ENCODE peak calls at places on chromosomes 7 and 10, in eight cellular contexts. L, B, Y, J, I, N, D and G are unnamed samples.

GRCh38 chr7:133582766-133583523 is 330.1 kb downstream of the EXOC4 start:
- DNase-seq in L (peak), B (no peak), Y (no peak), J (peak), I (no peak), N (no peak), D (no peak), G (peak)

GRCh38 chr7:45230083-45230482 is 72.5 kb downstream of the RAMP3 start:
- DNase-seq in L (no peak), B (no peak), Y (no peak), J (no peak), I (no peak), N (no peak), D (no peak), G (no peak)

GRCh38 chr10:93068411-93069244 is 5.1 kb upstream of the CYP26A1 start:
- DNase-seq in L (no peak), B (no peak), Y (no peak), J (no peak), I (peak), N (no peak), D (peak), G (no peak)

GRCh38 chr7:139589474-139589873 is 66.0 kb downstream of the CLEC2L start:
- DNase-seq in L (no peak), B (no peak), Y (no peak), J (no peak), I (no peak), N (no peak), D (no peak), G (no peak)

GRCh38 chr7:14321947-14322346 is 332.5 kb upstream of the ETV1 start:
- DNase-seq in L (no peak), B (no peak), Y (no peak), J (no peak), I (no peak), N (no peak), D (no peak), G (no peak)

GRCh38 chr7:105268056-105268455 is 120.7 kb downstream of the SRPK2 start:
- DNase-seq in L (no peak), B (no peak), Y (no peak), J (peak), I (no peak), N (no peak), D (no peak), G (peak)

GRCh38 chr7:21128418-21128817 is 299.5 kb upstream of the SP4 start:
- DNase-seq in L (no peak), B (no peak), Y (no peak), J (no peak), I (no peak), N (no peak), D (no peak), G (no peak)

GRCh38 chr7:150992833-150993302 is 2.1 kb downstream of the NOS3 start:
- DNase-seq in L (no peak), B (peak), Y (no peak), J (no peak), I (no peak), N (no peak), D (peak), G (peak)

GRCh38 chr10:34249634-34250033 is 565.5 kb downstream of the PARD3 start:
- DNase-seq in L (no peak), B (no peak), Y (no peak), J (no peak), I (no peak), N (no peak), D (peak), G (no peak)

GRCh38 chr7:117173001-117173400 is 149.9 kb downstream of the WNT2 start:
- DNase-seq in L (no peak), B (no peak), Y (no peak), J (no peak), I (no peak), N (no peak), D (no peak), G (no peak)

GRCh38 chr7:47887016-47887640 is 61.1 kb downstream of the PKD1L1 start:
- DNase-seq in L (no peak), B (no peak), Y (no peak), J (no peak), I (no peak), N (no peak), D (no peak), G (no peak)

GRCh38 chr10:76973515-76974289 is 663.9 kb downstream of the KCNMA1 start:
- DNase-seq in L (no peak), B (no peak), Y (no peak), J (no peak), I (no peak), N (no peak), D (no peak), G (no peak)

GRCh38 chr10:100986623-100986951 is 710 bp downstream of the MRPL43 start:
- DNase-seq in L (no peak), B (no peak), Y (no peak), J (no peak), I (no peak), N (no peak), D (no peak), G (no peak)

GRCh38 chr10:31698169-31698890 is 230.3 kb downstream of the ARHGAP12 start:
- DNase-seq in L (peak), B (peak), Y (no peak), J (peak), I (no peak), N (no peak), D (no peak), G (peak)

GRCh38 chr10:51300617-51301350 is 226.5 kb downstream of the PRKG1 start:
- DNase-seq in L (no peak), B (no peak), Y (no peak), J (no peak), I (no peak), N (no peak), D (no peak), G (no peak)

GRCh38 chr7:55509322-55509721 is 63.0 kb downstream of the VOPP1 start:
- DNase-seq in L (no peak), B (no peak), Y (no peak), J (peak), I (no peak), N (no peak), D (no peak), G (peak)

GRCh38 chr10:94042001-94042813 is 48.5 kb downstream of the PLCE1 start:
- DNase-seq in L (no peak), B (no peak), Y (peak), J (no peak), I (no peak), N (no peak), D (no peak), G (peak)

GRCh38 chr7:18574676-18575075 is 79.1 kb downstream of the HDAC9 start:
- DNase-seq in L (no peak), B (no peak), Y (no peak), J (no peak), I (no peak), N (no peak), D (no peak), G (no peak)

GRCh38 chr7:121669144-121669543 is 203.8 kb upstream of the PTPRZ1 start:
- DNase-seq in L (no peak), B (no peak), Y (no peak), J (no peak), I (no peak), N (no peak), D (no peak), G (no peak)

GRCh38 chr7:88299126-88299525 is 7.6 kb downstream of the STEAP4 start:
- DNase-seq in L (no peak), B (no peak), Y (no peak), J (no peak), I (no peak), N (no peak), D (no peak), G (no peak)

GRCh38 chr10:122648599-122649428 is 50.8 kb downstream of the C10orf120 start:
- DNase-seq in L (peak), B (peak), Y (peak), J (no peak), I (no peak), N (no peak), D (peak), G (peak)

GRCh38 chr10:131777162-131777561 is 123.6 kb upstream of the PPP2R2D start:
- DNase-seq in L (no peak), B (no peak), Y (no peak), J (no peak), I (no peak), N (no peak), D (no peak), G (no peak)

GRCh38 chr7:7201583-7202374 is 19.4 kb downstream of the C1GALT1 start:
- DNase-seq in L (no peak), B (no peak), Y (no peak), J (no peak), I (no peak), N (no peak), D (peak), G (no peak)

GRCh38 chr10:80491251-80492102 is 37.4 kb downstream of the TSPAN14 start:
- DNase-seq in L (no peak), B (no peak), Y (no peak), J (no peak), I (no peak), N (no peak), D (no peak), G (no peak)

GRCh38 chr7:27946351-27946750 is 206.4 kb downstream of the TAX1BP1 start:
- DNase-seq in L (no peak), B (no peak), Y (no peak), J (no peak), I (no peak), N (no peak), D (no peak), G (no peak)